ENCODE peak calls at places on chromosome 20, in four cellular contexts. Q, U, J and F are unnamed samples.

GRCh38 chr20:63920226-63920625 is 25.3 kb downstream of the DNAJC5 start:
- DNase-seq in Q (no peak), J (no peak), U (no peak), F (no peak)

GRCh38 chr20:49052334-49052733 is 6.2 kb downstream of the CSE1L start:
- DNase-seq in J (no peak), U (no peak), Q (peak; percentile 27), F (no peak)

GRCh38 chr20:57013741-57014140 is 252.7 kb downstream of the BMP7 start:
- DNase-seq in J (peak; percentile 59), Q (no peak), U (no peak), F (no peak)

GRCh38 chr20:4195499-4195898 is 180.1 kb upstream of the RNF24 start:
- DNase-seq in Q (peak; percentile 18), U (peak; percentile 19), J (no peak), F (peak; percentile 31)

GRCh38 chr20:63699466-63700198 is 3.2 kb downstream of the TNFRSF6B start:
- DNase-seq in J (no peak), U (no peak), Q (no peak), F (no peak)

GRCh38 chr20:15594296-15594695 is 979.0 kb downstream of the KIF16B start:
- DNase-seq in J (no peak), U (no peak), Q (no peak), F (no peak)

GRCh38 chr20:60070791-60071190 is 112.6 kb downstream of the CDH26 start:
- DNase-seq in Q (no peak), J (no peak), U (no peak), F (no peak)

GRCh38 chr20:9166153-9166780 is 97.4 kb downstream of the PLCB4 start:
- DNase-seq in U (no peak), J (no peak), Q (no peak), F (no peak)

GRCh38 chr20:47280228-47280627 is 76.3 kb downstream of the ZMYND8 start:
- DNase-seq in J (no peak), Q (no peak), U (no peak), F (no peak)

GRCh38 chr20:52937701-52938100 is 34.5 kb upstream of the TSHZ2 start:
- DNase-seq in Q (no peak), J (no peak), U (no peak), F (peak; percentile 22)

GRCh38 chr20:61730631-61731362 is 334.9 kb downstream of the TAF4 start:
- DNase-seq in J (no peak), Q (no peak), U (no peak), F (no peak)

GRCh38 chr20:53493201-53493908 is 100.3 kb downstream of the ZNF217 start:
- DNase-seq in U (no peak), Q (no peak), J (no peak), F (no peak)

GRCh38 chr20:22604815-22605214 is 20.4 kb upstream of the FOXA2 start:
- DNase-seq in J (no peak), Q (no peak), U (no peak), F (no peak)

GRCh38 chr20:56778765-56779195 is 149.7 kb downstream of the TFAP2C start:
- DNase-seq in U (no peak), J (no peak), Q (peak; percentile 42), F (peak; percentile 85)

GRCh38 chr20:38173237-38174156 is 8.4 kb upstream of the TGM2 start:
- DNase-seq in U (no peak), Q (peak; percentile 92), J (no peak), F (peak; percentile 96)

GRCh38 chr20:36827541-36828279 is 48.2 kb upstream of the TLDC2 start:
- DNase-seq in J (no peak), U (no peak), Q (no peak), F (no peak)

GRCh38 chr20:43459022-43459942 is 1.6 kb downstream of the SRSF6 start:
- DNase-seq in U (no peak), Q (peak; percentile 20), J (peak; percentile 14), F (peak; percentile 28)

GRCh38 chr20:57509665-57510237 is 15.2 kb downstream of the CTCFL start:
- DNase-seq in Q (no peak), U (no peak), J (no peak), F (no peak)

GRCh38 chr20:21437816-21438215 is 40.5 kb upstream of the NKX2-4 start:
- DNase-seq in J (no peak), U (no peak), Q (no peak), F (no peak)

GRCh38 chr20:53842301-53843099 is 227.9 kb downstream of the BCAS1 start:
- DNase-seq in J (no peak), Q (no peak), U (no peak), F (no peak)

GRCh38 chr20:47073766-47074475 is 179.3 kb downstream of the EYA2 start:
- DNase-seq in U (no peak), Q (no peak), J (no peak), F (no peak)

GRCh38 chr20:1928782-1929181 is 33.6 kb downstream of the SIRPA start:
- DNase-seq in J (no peak), Q (no peak), U (no peak), F (peak; percentile 21)

GRCh38 chr20:47825011-47825762 is 39.9 kb upstream of the SULF2 start:
- DNase-seq in J (no peak), U (no peak), Q (no peak), F (no peak)

GRCh38 chr20:60138263-60139127 is 180.3 kb downstream of the CDH26 start:
- DNase-seq in Q (peak; percentile 48), U (no peak), J (no peak), F (no peak)

GRCh38 chr20:6074145-6074561 is 20.3 kb upstream of the LRRN4 start:
- DNase-seq in Q (no peak), J (no peak), U (no peak), F (peak; percentile 38)

GRCh38 chr20:36467076-36467999 is 74.0 kb upstream of the MYL9 start:
- DNase-seq in J (no peak), U (no peak), Q (no peak), F (peak; percentile 17)

GRCh38 chr20:62066339-62066982 is 780 bp upstream of the TAF4 start:
- DNase-seq in J (peak; percentile 71), Q (no peak), U (peak; percentile 38), F (peak; percentile 48)

GRCh38 chr20:63167026-63167917 is 48.7 kb downstream of the YTHDF1 start:
- DNase-seq in J (no peak), U (no peak), Q (no peak), F (no peak)

GRCh38 chr20:57618091-57618765 is 2.0 kb downstream of the ZBP1 start:
- DNase-seq in U (no peak), Q (no peak), J (no peak), F (no peak)

GRCh38 chr20:31577194-31577593 is 27.9 kb upstream of the ID1 start:
- DNase-seq in Q (no peak), U (no peak), J (no peak), F (no peak)
- H2BK120ac ChIP-seq in Q (no peak overlapping the region), U (peak overlapping the region; percentile 48), J (no peak overlapping the region), F (no peak overlapping the region)

GRCh38 chr20:17654649-17655285 is 27.3 kb downstream of the RRBP1 start:
- DNase-seq in U (no peak), J (peak; percentile 49), Q (peak; percentile 52), F (peak; percentile 62)
- H2AFZ ChIP-seq in U (no peak overlapping the region), J (no peak overlapping the region), Q (no peak overlapping the region), F (no peak overlapping the region)

DNA sequence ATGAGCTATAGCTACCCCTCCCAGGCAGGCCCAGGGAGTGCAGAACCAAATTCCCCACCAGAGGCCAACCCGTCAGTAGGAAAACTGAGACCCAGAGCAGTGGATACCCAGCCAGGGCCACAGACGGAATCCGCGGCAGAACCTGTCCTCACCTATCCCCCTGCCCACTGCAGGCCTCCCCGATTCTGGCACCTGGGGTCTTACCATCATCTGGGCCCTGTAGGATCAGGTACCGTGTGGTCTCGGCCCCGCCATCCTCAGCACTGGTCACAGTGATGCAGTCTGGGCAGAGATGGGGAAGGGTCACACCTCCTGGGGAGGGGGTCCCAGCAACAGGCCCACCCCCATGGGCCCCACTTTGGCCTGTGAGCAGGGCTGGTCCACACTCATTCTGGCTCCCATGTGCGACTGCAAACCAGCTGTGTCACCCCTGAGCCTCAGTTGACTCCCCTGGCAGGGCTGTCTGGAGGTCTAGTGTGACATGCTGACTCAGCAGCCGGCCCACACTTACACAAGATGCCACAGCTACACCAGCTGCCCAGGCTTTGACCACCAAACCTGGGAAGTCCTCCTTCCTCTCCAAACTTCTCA is 3.8 kb downstream of the ZNF335 start:
- DNase-seq in J (no peak), Q (no peak), U (no peak), F (peak; percentile 33)
- H3K4me3 ChIP-seq in J (no peak overlapping the region), Q (no peak overlapping the region), U (no peak overlapping the region), F (no peak overlapping the region)

DNA sequence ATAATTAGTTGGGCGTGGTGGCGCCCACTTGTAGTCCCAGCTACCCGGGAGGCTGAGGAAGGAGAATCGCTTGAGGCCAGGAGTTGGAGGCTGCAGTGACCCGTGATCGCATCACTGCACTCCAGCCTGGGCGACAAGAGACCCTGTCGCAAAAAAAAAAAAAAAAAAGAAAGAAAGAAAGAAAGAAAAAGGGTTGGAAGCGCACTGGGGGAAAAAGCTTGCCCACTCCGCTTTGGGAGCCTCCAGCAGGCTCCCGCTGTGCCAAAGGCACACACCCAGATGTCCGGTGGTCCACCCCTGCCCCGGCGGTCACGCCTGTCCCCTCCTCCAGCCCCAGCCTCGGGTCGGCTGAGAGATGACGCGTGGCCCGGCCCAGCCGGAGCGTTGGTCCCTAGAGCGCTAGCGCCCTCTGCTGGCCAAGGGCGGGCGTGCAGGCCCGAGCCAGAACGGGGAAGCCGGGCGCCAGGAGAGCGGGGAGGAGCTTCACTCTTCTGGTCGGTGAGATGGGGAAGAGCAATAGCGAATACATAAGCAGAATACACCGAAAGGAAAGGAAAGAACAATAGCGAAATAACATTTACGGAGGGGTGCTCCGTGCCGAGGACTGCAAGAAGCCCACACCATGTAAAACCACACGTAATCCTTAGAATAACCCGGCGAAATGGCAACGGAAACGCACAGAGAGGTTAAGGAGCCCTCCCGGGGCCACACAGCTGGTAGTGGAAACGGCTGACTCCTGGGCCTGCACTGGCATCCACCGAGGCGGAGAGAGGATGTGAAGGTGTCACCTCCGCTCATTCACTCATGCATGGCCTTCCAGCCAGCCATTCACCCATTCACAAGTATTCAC is 41.7 kb downstream of the UBE2V1 start:
- DNase-seq in Q (peak; percentile 63), J (peak; percentile 88), U (peak; percentile 43), F (peak; percentile 78)
- H2BK120ac ChIP-seq in Q (peak overlapping the region; percentile 83), J (no peak overlapping the region), U (no peak overlapping the region), F (peak overlapping the region; percentile 86)

GRCh38 chr20:50891138-50891537 is 40.1 kb downstream of the ADNP start:
- DNase-seq in Q (peak; percentile 74), U (no peak), J (no peak), F (peak; percentile 51)

GRCh38 chr20:50883856-50884255 is 47.4 kb downstream of the ADNP start:
- DNase-seq in U (no peak), J (no peak), Q (no peak), F (no peak)

GRCh38 chr20:50885068-50885467 is 46.2 kb downstream of the ADNP start:
- DNase-seq in J (no peak), U (no peak), Q (no peak), F (no peak)

GRCh38 chr20:50885781-50886180 is 45.5 kb downstream of the ADNP start:
- DNase-seq in J (no peak), Q (no peak), U (no peak), F (no peak)

DNA sequence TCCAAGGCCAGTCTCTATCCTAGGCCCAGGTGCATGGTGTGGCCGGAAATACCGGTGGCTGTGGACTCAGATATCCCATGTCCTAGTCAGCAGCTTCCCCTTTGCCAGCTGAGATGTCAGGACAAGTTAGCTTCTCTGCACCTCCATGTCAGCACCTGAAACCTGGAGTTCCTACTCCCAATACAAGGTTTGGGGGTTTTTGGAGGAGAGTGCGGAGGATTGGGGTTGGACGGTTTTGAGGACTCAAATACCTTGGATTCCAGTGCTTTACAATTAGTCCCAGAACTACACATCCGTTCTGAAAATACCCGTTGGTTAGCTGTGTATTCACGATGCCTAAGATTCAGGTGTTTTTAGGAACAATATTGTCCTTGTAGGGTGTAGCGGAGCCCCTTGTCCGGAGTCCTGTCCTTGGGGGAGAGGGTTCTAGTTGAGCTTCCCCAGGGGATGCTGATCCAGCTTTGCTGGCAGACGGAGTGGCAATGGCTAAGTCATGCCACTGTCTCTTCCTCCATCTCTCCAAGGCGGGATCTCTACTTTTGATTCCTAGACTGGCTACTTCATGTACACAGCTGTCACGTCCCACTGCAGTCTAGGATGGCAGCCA is 45.0 kb downstream of the ADNP start:
- DNase-seq in Q (no peak), J (no peak), U (no peak), F (no peak)
- H2AFZ ChIP-seq in Q (peak overlapping the region; percentile 33), J (no peak overlapping the region), U (no peak overlapping the region), F (no peak overlapping the region)